ENCODE peak calls at places on chromosomes 12 and 14, in four cellular contexts. G is lung, J is mesenchymal stem cell, F is heart right ventricle. T is an unnamed sample.

GRCh38 chr12:6974180-6974579 is 3.5 kb downstream of the EMG1 start:
- DNase-seq in J (no peak), G (no peak), F (no peak), T (no peak)

GRCh38 chr12:130775953-130776856 is 60.1 kb upstream of the RIMBP2 start:
- DNase-seq in J (peak; percentile 88), G (peak; percentile 39), F (peak; percentile 36), T (peak; percentile 65)

GRCh38 chr12:22802883-22803640 is 178.1 kb downstream of the ETNK1 start:
- DNase-seq in J (no peak), F (no peak), G (no peak), T (no peak)

GRCh38 chr12:118436986-118437385 is 60.6 kb downstream of the SUDS3 start:
- DNase-seq in J (no peak), F (no peak), G (no peak), T (peak; percentile 61)

GRCh38 chr14:92942576-92942975 is 19.6 kb downstream of the CHGA start:
- DNase-seq in J (no peak), F (no peak), G (no peak), T (no peak)

GRCh38 chr14:85178869-85179268 is 351.1 kb upstream of the FLRT2 start:
- DNase-seq in F (no peak), G (no peak), J (no peak), T (no peak)

GRCh38 chr12:124434951-124435805 is 132.2 kb downstream of the NCOR2 start:
- DNase-seq in J (no peak), F (no peak), G (no peak), T (no peak)

GRCh38 chr14:22955702-22956575 is 951 bp downstream of the HAUS4 start:
- DNase-seq in G (no peak), J (no peak), F (no peak), T (no peak)

GRCh38 chr12:26092706-26093105 is 32.1 kb downstream of the BHLHE41 start:
- DNase-seq in J (peak; percentile 46), F (no peak), G (no peak), T (no peak)

GRCh38 chr14:63501429-63501828 is 41.7 kb downstream of the PPP2R5E start:
- DNase-seq in G (no peak), F (no peak), J (no peak), T (no peak)

GRCh38 chr12:47763481-47764344 is 5.0 kb upstream of the RAPGEF3 start:
- DNase-seq in J (no peak), G (no peak), F (peak; percentile 8), T (no peak)

GRCh38 chr14:54652890-54653201 is 85.9 kb downstream of the SAMD4A start:
- DNase-seq in J (no peak), F (no peak), G (no peak), T (no peak)

DNA sequence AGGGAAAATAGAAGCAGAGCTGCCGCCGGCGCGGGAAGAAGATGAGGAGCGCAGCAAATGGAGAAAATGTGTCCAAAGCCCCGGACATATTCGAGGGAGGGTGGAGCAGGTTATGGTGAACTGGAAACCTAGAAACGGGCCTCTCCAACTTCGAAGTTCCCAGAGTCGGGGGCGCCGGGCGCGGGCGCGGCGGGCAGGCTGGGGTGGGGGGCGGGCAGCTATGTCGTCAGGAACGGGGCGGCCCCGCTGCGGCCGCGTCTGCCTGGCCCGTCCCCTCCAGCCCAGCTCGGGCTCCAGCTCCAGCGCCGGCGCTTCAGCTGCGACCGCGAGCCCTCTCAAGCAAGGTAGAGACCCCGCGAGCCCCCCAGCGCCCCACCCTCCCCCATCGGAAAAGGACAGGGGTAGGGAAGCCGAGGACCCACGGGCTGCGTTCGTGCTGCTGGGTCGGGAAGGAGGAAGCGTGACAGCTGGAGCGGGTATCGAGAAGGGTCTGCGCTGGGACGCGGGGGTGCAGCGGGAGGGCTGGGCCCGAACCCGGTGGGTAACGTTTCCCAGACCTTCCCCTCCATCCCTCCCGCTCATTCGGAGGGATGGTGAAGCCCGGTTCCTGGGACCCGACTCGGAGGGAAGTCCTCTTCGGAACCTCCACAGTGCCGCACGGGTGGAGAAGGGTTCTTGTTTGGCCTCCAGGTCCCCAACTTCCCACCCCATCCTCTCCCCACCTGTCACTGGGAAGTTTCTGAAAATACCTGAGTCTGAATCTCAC is 1.0 kb downstream of the DGKA start:
- DNase-seq in J (peak; percentile 60), G (no peak), F (peak; percentile 70), T (peak; percentile 33)
- H3K4me1 ChIP-seq in J (peaks cover 19% of the 10 kb centered on the region), G (peaks cover 7% of the 10 kb centered on the region), F (peaks cover 48% of the 10 kb centered on the region), T (peaks cover 40% of the 10 kb centered on the region)

GRCh38 chr14:61472801-61473376 is 151.5 kb downstream of the PRKCH start:
- DNase-seq in J (peak; percentile 50), G (no peak), F (no peak), T (no peak)
- H3K4me1 ChIP-seq in J (peaks cover 23% of the 10 kb centered on the region), G (peaks cover 19% of the 10 kb centered on the region), F (peaks cover 78% of the 10 kb centered on the region), T (peaks cover 25% of the 10 kb centered on the region)

GRCh38 chr14:20461230-20462141 is at the start of gene PIP4P1:
- DNase-seq in F (peak; percentile 97), G (peak; percentile 99), J (peak; percentile 100), T (peak; percentile 100)
- H3K4me1 ChIP-seq in F (peaks cover 21% of the 10 kb centered on the region), G (peaks cover 11% of the 10 kb centered on the region), J (peaks cover 5% of the 10 kb centered on the region), T (peaks cover 15% of the 10 kb centered on the region)

DNA sequence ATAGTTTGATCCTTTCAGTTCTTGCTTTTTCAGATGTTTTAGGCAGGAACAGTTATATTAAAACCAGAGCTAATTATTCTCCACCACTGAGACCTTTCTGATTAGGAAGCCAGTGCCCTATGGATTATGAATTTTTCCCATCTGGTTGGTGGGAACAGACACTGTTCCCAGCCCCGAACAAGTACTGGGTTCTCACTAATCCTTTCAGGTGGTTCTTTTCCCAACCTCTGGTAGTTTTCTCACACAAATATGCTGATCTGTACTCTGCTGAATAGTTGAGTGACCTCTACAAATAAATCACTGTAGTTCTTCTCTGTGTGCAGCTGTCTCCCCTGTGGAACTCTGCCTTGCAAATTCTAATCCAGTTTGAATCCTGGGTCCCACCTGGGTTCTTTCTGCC is 91.0 kb upstream of the DYNC1H1 start:
- DNase-seq in G (no peak), F (no peak), J (no peak), T (no peak)
- H3K4me1 ChIP-seq in G (peaks cover 11% of the 10 kb centered on the region), F (peaks cover 62% of the 10 kb centered on the region), J (peaks cover 13% of the 10 kb centered on the region), T (peaks cover 8% of the 10 kb centered on the region)

DNA sequence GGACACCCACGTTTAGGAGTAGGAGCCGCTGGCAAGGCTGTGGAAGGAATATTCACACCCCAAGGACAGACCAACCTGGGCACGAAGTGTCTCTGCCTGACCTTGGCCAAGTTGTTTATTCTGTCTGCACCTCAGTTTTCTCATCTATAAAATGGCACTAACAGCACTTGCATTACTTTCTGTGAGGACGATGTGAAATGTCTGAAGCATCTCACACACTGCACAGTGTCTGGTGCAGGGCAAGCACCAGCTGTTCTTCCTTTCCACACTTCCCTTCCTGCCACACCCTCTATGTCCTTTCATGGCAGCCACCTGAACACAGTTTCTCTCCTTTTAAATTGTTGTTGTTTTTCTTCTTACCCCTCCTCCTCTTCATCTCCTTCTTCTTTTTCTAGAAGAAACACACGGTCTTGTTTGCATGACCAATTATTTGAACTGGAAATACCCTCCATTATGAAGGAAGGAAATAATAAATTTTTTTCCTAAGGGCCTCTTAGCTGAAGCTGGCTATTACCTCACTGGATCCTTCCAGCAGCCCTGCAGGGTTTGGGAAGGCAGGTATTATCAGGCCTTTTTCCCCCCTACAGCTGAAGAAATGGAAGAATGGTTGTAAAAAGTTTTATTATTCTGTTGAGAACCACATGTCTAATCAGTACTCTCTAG is 42.9 kb upstream of the ATP23 start:
- DNase-seq in G (no peak), F (no peak), J (no peak), T (no peak)
- H3K4me1 ChIP-seq in G (peaks cover 30% of the 10 kb centered on the region), F (peaks cover 62% of the 10 kb centered on the region), J (peaks cover 29% of the 10 kb centered on the region), T (peaks cover 58% of the 10 kb centered on the region)

GRCh38 chr12:121293603-121294002 is 2.9 kb downstream of the CAMKK2 start:
- DNase-seq in F (no peak), J (no peak), G (no peak), T (no peak)

GRCh38 chr12:121296618-121297476 is at the start of gene CAMKK2:
- DNase-seq in G (peak; percentile 86), F (peak; percentile 88), J (peak; percentile 84), T (peak; percentile 95)

GRCh38 chr12:121295746-121296617 is 527 bp downstream of the CAMKK2 start:
- DNase-seq in J (peak; percentile 29), F (no peak), G (peak; percentile 42), T (peak; percentile 16)

GRCh38 chr12:121295123-121295745 is 1.3 kb downstream of the CAMKK2 start:
- DNase-seq in G (no peak), J (peak; percentile 25), F (no peak), T (peak; percentile 49)

DNA sequence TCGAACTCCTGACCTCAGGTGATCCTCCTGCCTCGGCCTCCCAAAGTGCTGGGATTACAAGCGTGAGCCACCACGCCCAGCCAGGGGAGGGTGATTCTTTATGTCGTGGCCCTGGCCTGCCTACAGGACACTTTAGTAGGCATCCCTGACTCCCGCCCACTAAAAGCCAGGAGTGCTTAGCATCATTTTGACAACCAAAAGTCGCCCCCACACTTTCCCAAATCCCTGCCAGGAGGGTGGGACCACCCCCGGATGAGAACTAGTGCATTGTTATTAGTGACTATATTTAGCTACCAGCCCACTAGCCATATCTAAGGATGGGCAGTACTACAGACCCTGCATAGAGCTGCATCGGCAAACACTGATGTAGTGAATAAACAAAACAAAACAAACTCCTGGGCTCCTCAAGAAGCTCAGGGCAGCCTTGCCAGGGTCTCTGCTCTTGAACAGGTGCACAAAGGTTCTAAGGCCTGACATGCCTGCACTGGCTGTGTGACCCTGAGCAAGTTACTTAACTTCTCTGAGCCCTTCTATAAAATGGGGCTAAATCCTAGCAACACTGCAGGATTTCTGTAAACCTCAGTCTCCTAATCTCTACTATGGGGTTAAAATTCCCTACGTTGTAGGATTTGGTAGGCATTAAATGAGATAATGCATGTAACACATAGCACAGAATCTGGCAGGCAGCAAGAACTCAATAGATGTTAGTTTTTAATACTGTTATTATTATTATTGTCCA is 2.2 kb downstream of the CAMKK2 start:
- DNase-seq in F (no peak), J (no peak), G (no peak), T (no peak)
- H3K4me1 ChIP-seq in F (peaks cover 47% of the 10 kb centered on the region), J (peaks cover 11% of the 10 kb centered on the region), G (peaks cover 6% of the 10 kb centered on the region), T (peaks cover 19% of the 10 kb centered on the region)

GRCh38 chr12:109717390-109718357 is 4.0 kb downstream of the FAM222A start:
- DNase-seq in G (no peak), F (no peak), J (peak; percentile 16), T (no peak)

GRCh38 chr12:109716512-109717389 is 3.1 kb downstream of the FAM222A start:
- DNase-seq in F (peak; percentile 50), G (no peak), J (no peak), T (no peak)

GRCh38 chr12:109715310-109716091 is 1.9 kb downstream of the FAM222A start:
- DNase-seq in G (no peak), F (peak; percentile 51), J (no peak), T (no peak)

GRCh38 chr12:109714913-109715244 is 1.3 kb downstream of the FAM222A start:
- DNase-seq in F (no peak), J (no peak), G (no peak), T (no peak)

GRCh38 chr12:109716092-109716479 is 2.5 kb downstream of the FAM222A start:
- DNase-seq in F (no peak), J (no peak), G (no peak), T (no peak)
- H3K4me1 ChIP-seq in F (peaks cover 80% of the 10 kb centered on the region), J (peaks cover 16% of the 10 kb centered on the region), G (peaks cover 24% of the 10 kb centered on the region), T (peaks cover 13% of the 10 kb centered on the region)

GRCh38 chr14:50792634-50793068 is 38.3 kb downstream of the NIN start:
- DNase-seq in F (no peak), J (no peak), G (no peak), T (no peak)
- H3K4me1 ChIP-seq in F (peaks cover 35% of the 10 kb centered on the region), J (peaks cover 2% of the 10 kb centered on the region), G (no peaks in the 10 kb centered on the region), T (peaks cover 3% of the 10 kb centered on the region)

T was measured in A673.